ENCODE peak calls at places on chromosome 1, in four cellular contexts. O is testis, D is A549, F is esophagus squamous epithelium. E is an unnamed sample.
A peak's percentile ranks its signal among the peaks of the same experiment; 100 is the strongest.

GRCh38 chr1:205355054-205355453 is 1.7 kb downstream of the KLHDC8A start:
- DNase-seq in O (no peak), F (no peak), D (no peak), E (no peak)

GRCh38 chr1:40539338-40539737 is 7.9 kb downstream of the ZNF684 start:
- DNase-seq in D (no peak), F (no peak), O (no peak), E (no peak)

GRCh38 chr1:26145041-26145959 is 13.6 kb upstream of the FAM110D start:
- DNase-seq in O (peak; percentile 90), D (peak; percentile 67), F (no peak), E (peak; percentile 34)

GRCh38 chr1:220922951-220923350 is 43.7 kb downstream of the HLX start:
- DNase-seq in O (no peak), D (no peak), F (no peak), E (no peak)

GRCh38 chr1:209883341-209883971 is 54.6 kb upstream of the SYT14 start:
- DNase-seq in O (no peak), F (no peak), D (no peak), E (peak; percentile 93)

GRCh38 chr1:101960164-101960563 is 36.6 kb downstream of the OLFM3 start:
- DNase-seq in F (no peak), D (no peak), O (no peak), E (no peak)

GRCh38 chr1:197140123-197140522 is 6.3 kb downstream of the ASPM start:
- DNase-seq in F (no peak), D (no peak), O (no peak), E (peak; percentile 88)

GRCh38 chr1:239386453-239387303 is at the start of gene CHRM3:
- DNase-seq in D (peak; percentile 55), F (no peak), O (peak; percentile 86), E (peak; percentile 57)

GRCh38 chr1:228150458-228151169 is 884 bp downstream of the GJC2 start:
- DNase-seq in F (no peak), D (no peak), O (peak; percentile 80), E (no peak)

GRCh38 chr1:12186277-12186985 is 19.6 kb downstream of the TNFRSF1B start:
- DNase-seq in D (no peak), O (no peak), F (no peak), E (no peak)

GRCh38 chr1:2644171-2644570 is 11.4 kb upstream of the MMEL1 start:
- DNase-seq in D (no peak), O (peak; percentile 11), F (no peak), E (no peak)

GRCh38 chr1:241411056-241411775 is 54.2 kb upstream of the RGS7 start:
- DNase-seq in D (no peak), F (no peak), O (no peak), E (no peak)

GRCh38 chr1:63317007-63317813 is 5.2 kb upstream of the FOXD3 start:
- DNase-seq in D (peak; percentile 71), F (no peak), O (peak; percentile 54), E (no peak)

GRCh38 chr1:22863766-22864165 is 108.9 kb downstream of the LACTBL1 start:
- DNase-seq in D (no peak), O (no peak), F (no peak), E (no peak)

GRCh38 chr1:176843352-176844297 is 320.9 kb downstream of the ASTN1 start:
- DNase-seq in D (no peak), O (peak; percentile 28), F (no peak), E (peak; percentile 15)

GRCh38 chr1:54400321-54400720 is 5.9 kb downstream of the SSBP3 start:
- DNase-seq in F (no peak), D (no peak), O (no peak), E (no peak)

GRCh38 chr1:92446990-92447681 is 39.6 kb downstream of the GFI1 start:
- DNase-seq in F (no peak), D (no peak), O (no peak), E (no peak)

GRCh38 chr1:147580200-147580557 is 38.9 kb downstream of the BCL9 start:
- DNase-seq in D (no peak), F (no peak), O (no peak), E (no peak)

GRCh38 chr1:205230965-205231364 is 3.2 kb downstream of the TMCC2 start:
- DNase-seq in D (no peak), F (no peak), O (no peak), E (no peak)

GRCh38 chr1:183841550-183841949 is 36.6 kb downstream of the RGL1 start:
- DNase-seq in O (no peak), D (no peak), F (no peak), E (no peak)

GRCh38 chr1:72186733-72187307 is 95.5 kb downstream of the NEGR1 start:
- DNase-seq in O (no peak), F (no peak), D (no peak), E (no peak)

GRCh38 chr1:201570886-201571624 is 32.1 kb downstream of the NAV1 start:
- DNase-seq in F (no peak), D (no peak), O (no peak), E (no peak)

GRCh38 chr1:26177182-26177684 is at the start of gene CNKSR1:
- DNase-seq in F (no peak), D (no peak), O (no peak), E (no peak)

GRCh38 chr1:209769171-209769904 is 13.5 kb downstream of the TRAF3IP3 start:
- DNase-seq in O (peak; percentile 44), F (peak; percentile 24), D (no peak), E (peak; percentile 22)

GRCh38 chr1:962381-963350 is 2.3 kb downstream of the KLHL17 start:
- DNase-seq in O (no peak), F (no peak), D (no peak), E (no peak)

GRCh38 chr1:66395202-66396061 is 138.5 kb upstream of the SGIP1 start:
- DNase-seq in F (no peak), O (peak; percentile 27), D (no peak), E (no peak)

GRCh38 chr1:53657256-53657805 is 81.6 kb downstream of the GLIS1 start:
- DNase-seq in F (no peak), D (no peak), O (no peak), E (no peak)

GRCh38 chr1:24720152-24720551 is 25.1 kb upstream of the CLIC4 start:
- DNase-seq in D (no peak), F (peak; percentile 15), O (peak; percentile 73), E (no peak)

GRCh38 chr1:53314606-53315005 is 13.3 kb downstream of the LRP8 start:
- DNase-seq in F (no peak), D (no peak), O (no peak), E (no peak)

GRCh38 chr1:207620573-207620893 is 24.4 kb upstream of the CR1L start:
- DNase-seq in O (no peak), D (no peak), F (no peak), E (no peak)

GRCh38 chr1:182599339-182599738 is 4.8 kb downstream of the RGS16 start:
- DNase-seq in F (no peak), D (no peak), O (no peak), E (no peak)
- TF ChIP-seq CTCF in F (no peak), D (peak; percentile 15), O (peak; percentile 32), E (peak; percentile 50)

DNA sequence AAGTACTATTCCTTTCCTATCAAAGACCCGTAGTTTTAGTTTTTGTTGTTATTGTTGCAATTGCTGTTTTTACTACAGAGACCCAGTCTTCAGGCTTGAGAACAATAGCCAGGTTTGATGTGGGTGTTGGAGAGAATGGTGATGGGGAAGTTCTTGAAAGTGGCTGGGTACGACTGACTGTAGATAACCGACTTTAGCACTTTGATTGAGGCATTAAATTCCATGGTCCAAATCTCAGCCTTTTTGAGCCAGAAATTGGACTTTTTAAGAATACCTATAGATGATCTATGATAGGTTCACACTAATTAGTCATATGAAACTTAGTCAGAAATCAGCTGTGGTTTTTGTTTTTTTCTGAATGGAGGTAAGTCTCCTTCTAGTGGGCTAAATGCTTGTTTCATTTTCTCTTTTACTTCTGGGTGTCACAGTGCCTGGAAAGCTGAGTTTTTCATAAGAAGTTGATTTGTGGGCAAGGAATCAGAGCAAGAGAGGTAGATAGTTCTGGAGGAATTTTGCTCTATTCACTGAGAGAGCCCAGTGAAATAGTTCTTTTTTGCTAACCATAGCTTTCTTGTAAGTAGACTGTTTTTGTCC is 2.8 kb downstream of the PPIH start:
- DNase-seq in F (no peak), O (no peak), D (no peak), E (no peak)
- H3K4me3 ChIP-seq in F (no peak overlapping the region), O (no peak overlapping the region), D (no peak overlapping the region), E (no peak overlapping the region)

GRCh38 chr1:58013237-58013636 is 533.3 kb downstream of the OMA1 start:
- DNase-seq in F (no peak), O (no peak), D (no peak), E (no peak)
- TF ChIP-seq CTCF in F (no peak), O (no peak), D (no peak), E (peak; percentile 24)

GRCh38 chr1:89148259-89148658 is 22.3 kb upstream of the GBP2 start:
- DNase-seq in F (no peak), O (no peak), D (no peak), E (no peak)
- H3K4me3 ChIP-seq in F (no peak overlapping the region), O (no peak overlapping the region), D (no peak overlapping the region), E (no peak overlapping the region)

E was measured in retinal pigment epithelial cell.